ENCODE peak calls at places on chromosomes 16 and 17, in six cellular contexts. One of them, this sample, is unnamed.

GRCh38 chr16:82301108-82301755 is 131.2 kb upstream of the MPHOSPH6 start:
- ATAC-seq in left ventricle myocardium superior: peak
- ATAC-seq in T-cell: no peak
- ATAC-seq in aorta: no peak
- ATAC-seq in K562: peak
- ATAC-seq in activated CD8-positive, alpha-beta T cell treated with anti-CD3 and anti-CD28 coated beads for 36 hours: peak
- ATAC-seq in this sample: no peak

GRCh38 chr16:22092143-22092933 is at the start of gene VWA3A:
- ATAC-seq in left ventricle myocardium superior: peak
- ATAC-seq in T-cell: no peak
- ATAC-seq in aorta: no peak
- ATAC-seq in K562: no peak
- ATAC-seq in activated CD8-positive, alpha-beta T cell treated with anti-CD3 and anti-CD28 coated beads for 36 hours: no peak
- ATAC-seq in this sample: no peak

GRCh38 chr16:9557713-9558112 is 466.3 kb downstream of the HAPSTR1 start:
- ATAC-seq in left ventricle myocardium superior: no peak
- ATAC-seq in T-cell: no peak
- ATAC-seq in aorta: no peak
- ATAC-seq in K562: no peak
- ATAC-seq in activated CD8-positive, alpha-beta T cell treated with anti-CD3 and anti-CD28 coated beads for 36 hours: no peak
- ATAC-seq in this sample: no peak

GRCh38 chr17:49987681-49988441 is 7.2 kb downstream of the DLX3 start:
- ATAC-seq in left ventricle myocardium superior: no peak
- ATAC-seq in T-cell: no peak
- ATAC-seq in aorta: peak
- ATAC-seq in K562: no peak
- ATAC-seq in activated CD8-positive, alpha-beta T cell treated with anti-CD3 and anti-CD28 coated beads for 36 hours: no peak
- ATAC-seq in this sample: peak

GRCh38 chr16:86669285-86669805 is 91.0 kb downstream of the FOXL1 start:
- ATAC-seq in left ventricle myocardium superior: no peak
- ATAC-seq in T-cell: no peak
- ATAC-seq in aorta: peak
- ATAC-seq in K562: no peak
- ATAC-seq in activated CD8-positive, alpha-beta T cell treated with anti-CD3 and anti-CD28 coated beads for 36 hours: no peak
- ATAC-seq in this sample: no peak

GRCh38 chr16:67302882-67303434 is 23.6 kb downstream of the KCTD19 start:
- ATAC-seq in left ventricle myocardium superior: no peak
- ATAC-seq in T-cell: no peak
- ATAC-seq in aorta: no peak
- ATAC-seq in K562: peak
- ATAC-seq in activated CD8-positive, alpha-beta T cell treated with anti-CD3 and anti-CD28 coated beads for 36 hours: peak
- ATAC-seq in this sample: no peak

GRCh38 chr17:50768348-50768761 is 1.0 kb upstream of the ANKRD40CL start:
- ATAC-seq in left ventricle myocardium superior: no peak
- ATAC-seq in T-cell: no peak
- ATAC-seq in aorta: no peak
- ATAC-seq in K562: no peak
- ATAC-seq in activated CD8-positive, alpha-beta T cell treated with anti-CD3 and anti-CD28 coated beads for 36 hours: no peak
- ATAC-seq in this sample: no peak

GRCh38 chr17:74937064-74938051 is 1.7 kb downstream of the OTOP3 start:
- ATAC-seq in left ventricle myocardium superior: no peak
- ATAC-seq in T-cell: no peak
- ATAC-seq in aorta: no peak
- ATAC-seq in K562: no peak
- ATAC-seq in activated CD8-positive, alpha-beta T cell treated with anti-CD3 and anti-CD28 coated beads for 36 hours: no peak
- ATAC-seq in this sample: no peak

GRCh38 chr17:31888124-31888523 is 13.4 kb downstream of the UTP6 start:
- ATAC-seq in left ventricle myocardium superior: peak
- ATAC-seq in T-cell: no peak
- ATAC-seq in aorta: no peak
- ATAC-seq in K562: no peak
- ATAC-seq in activated CD8-positive, alpha-beta T cell treated with anti-CD3 and anti-CD28 coated beads for 36 hours: no peak
- ATAC-seq in this sample: no peak

GRCh38 chr16:23248261-23249194 is 53.6 kb upstream of the SCNN1B start:
- ATAC-seq in left ventricle myocardium superior: peak
- ATAC-seq in T-cell: no peak
- ATAC-seq in aorta: peak
- ATAC-seq in K562: no peak
- ATAC-seq in activated CD8-positive, alpha-beta T cell treated with anti-CD3 and anti-CD28 coated beads for 36 hours: no peak
- ATAC-seq in this sample: no peak

GRCh38 chr16:27879601-27880247 is 183.8 kb downstream of the GSG1L start:
- ATAC-seq in left ventricle myocardium superior: peak
- ATAC-seq in T-cell: no peak
- ATAC-seq in aorta: no peak
- ATAC-seq in K562: no peak
- ATAC-seq in activated CD8-positive, alpha-beta T cell treated with anti-CD3 and anti-CD28 coated beads for 36 hours: no peak
- ATAC-seq in this sample: no peak

GRCh38 chr16:10852948-10853347 is 24.1 kb upstream of the CIITA start:
- ATAC-seq in left ventricle myocardium superior: no peak
- ATAC-seq in T-cell: no peak
- ATAC-seq in aorta: no peak
- ATAC-seq in K562: no peak
- ATAC-seq in activated CD8-positive, alpha-beta T cell treated with anti-CD3 and anti-CD28 coated beads for 36 hours: no peak
- ATAC-seq in this sample: no peak

GRCh38 chr16:89314357-89314756 is 96.9 kb downstream of the ZNF778 start:
- ATAC-seq in left ventricle myocardium superior: no peak
- ATAC-seq in T-cell: peak
- ATAC-seq in aorta: no peak
- ATAC-seq in K562: no peak
- ATAC-seq in activated CD8-positive, alpha-beta T cell treated with anti-CD3 and anti-CD28 coated beads for 36 hours: peak
- ATAC-seq in this sample: no peak

GRCh38 chr16:78984887-78985464 is 615.6 kb downstream of the MAF start:
- ATAC-seq in left ventricle myocardium superior: peak
- ATAC-seq in T-cell: no peak
- ATAC-seq in aorta: no peak
- ATAC-seq in K562: no peak
- ATAC-seq in activated CD8-positive, alpha-beta T cell treated with anti-CD3 and anti-CD28 coated beads for 36 hours: no peak
- ATAC-seq in this sample: no peak

GRCh38 chr17:1229891-1230571 is 40.2 kb upstream of the BHLHA9 start:
- ATAC-seq in left ventricle myocardium superior: no peak
- ATAC-seq in T-cell: no peak
- ATAC-seq in aorta: no peak
- ATAC-seq in K562: no peak
- ATAC-seq in activated CD8-positive, alpha-beta T cell treated with anti-CD3 and anti-CD28 coated beads for 36 hours: peak
- ATAC-seq in this sample: no peak

GRCh38 chr16:9428355-9429005 is 337.0 kb downstream of the HAPSTR1 start:
- ATAC-seq in left ventricle myocardium superior: no peak
- ATAC-seq in T-cell: no peak
- ATAC-seq in aorta: no peak
- ATAC-seq in K562: no peak
- ATAC-seq in activated CD8-positive, alpha-beta T cell treated with anti-CD3 and anti-CD28 coated beads for 36 hours: no peak
- ATAC-seq in this sample: no peak

GRCh38 chr17:31100840-31101239 is 6.1 kb downstream of the NF1 start:
- ATAC-seq in left ventricle myocardium superior: no peak
- ATAC-seq in T-cell: no peak
- ATAC-seq in aorta: no peak
- ATAC-seq in K562: no peak
- ATAC-seq in activated CD8-positive, alpha-beta T cell treated with anti-CD3 and anti-CD28 coated beads for 36 hours: no peak
- ATAC-seq in this sample: no peak

GRCh38 chr16:56384074-56384721 is 41.1 kb downstream of the AMFR start:
- ATAC-seq in left ventricle myocardium superior: peak
- ATAC-seq in T-cell: no peak
- ATAC-seq in aorta: no peak
- ATAC-seq in K562: no peak
- ATAC-seq in activated CD8-positive, alpha-beta T cell treated with anti-CD3 and anti-CD28 coated beads for 36 hours: no peak
- ATAC-seq in this sample: no peak

GRCh38 chr16:89039756-89040155 is 53.9 kb upstream of the ACSF3 start:
- ATAC-seq in left ventricle myocardium superior: no peak
- ATAC-seq in T-cell: no peak
- ATAC-seq in aorta: no peak
- ATAC-seq in K562: peak
- ATAC-seq in activated CD8-positive, alpha-beta T cell treated with anti-CD3 and anti-CD28 coated beads for 36 hours: no peak
- ATAC-seq in this sample: no peak

GRCh38 chr16:73092236-73092781 is 44.4 kb upstream of the ZFHX3 start:
- ATAC-seq in left ventricle myocardium superior: no peak
- ATAC-seq in T-cell: peak
- ATAC-seq in aorta: peak
- ATAC-seq in K562: no peak
- ATAC-seq in activated CD8-positive, alpha-beta T cell treated with anti-CD3 and anti-CD28 coated beads for 36 hours: no peak
- ATAC-seq in this sample: no peak

GRCh38 chr17:1179635-1180433 is at the start of gene ABR:
- ATAC-seq in left ventricle myocardium superior: peak
- ATAC-seq in T-cell: peak
- ATAC-seq in aorta: peak
- ATAC-seq in K562: peak
- ATAC-seq in activated CD8-positive, alpha-beta T cell treated with anti-CD3 and anti-CD28 coated beads for 36 hours: peak
- ATAC-seq in this sample: peak

This sample was measured in gastroesophageal sphincter.